ENCODE peak calls at places on chromosomes 3 and 15, in six cellular contexts. W is BJ; P is HT1080; J is CD8-positive, alpha-beta memory T cell; L is activated gamma-delta T cell treated with anti-CD3 and anti-CD28 coated beads, Interleukin-2, amount 50 U/mL, for 16 hours; M is NCI-H345. F is an unnamed sample.
A peak's percentile ranks its signal among the peaks of the same experiment; 100 is the strongest.

GRCh38 chr3:173553635-173554280 is 156.2 kb downstream of the NLGN1 start:
- DNase-seq in M (peak; percentile 21), L (no peak), P (peak; percentile 45), W (no peak), J (no peak), F (no peak)

GRCh38 chr3:125478321-125478720 is 41.7 kb downstream of the SNX4 start:
- DNase-seq in J (no peak), M (no peak), P (no peak), W (no peak), L (no peak), F (no peak)

GRCh38 chr3:58154752-58155449 is 55.9 kb downstream of the DNASE1L3 start:
- DNase-seq in P (no peak), L (no peak), J (no peak), M (no peak), W (no peak), F (no peak)

GRCh38 chr15:89630974-89631901 is 24.0 kb downstream of the KIF7 start:
- DNase-seq in L (no peak), J (no peak), W (no peak), P (no peak), M (no peak), F (no peak)

GRCh38 chr3:179404307-179404706 is 47.0 kb downstream of the GNB4 start:
- DNase-seq in L (no peak), P (no peak), W (no peak), J (no peak), M (no peak), F (no peak)

GRCh38 chr3:193773266-193774183 is 180.5 kb downstream of the OPA1 start:
- DNase-seq in L (no peak), P (no peak), W (no peak), M (no peak), J (no peak), F (no peak)

GRCh38 chr3:32593903-32594525 is 23.4 kb upstream of the DYNC1LI1 start:
- DNase-seq in L (no peak), M (no peak), W (no peak), J (no peak), P (no peak), F (no peak)

GRCh38 chr15:100858294-100858693 is 21.3 kb upstream of the ALDH1A3 start:
- DNase-seq in J (no peak), L (no peak), P (no peak), W (no peak), M (no peak), F (no peak)

GRCh38 chr3:71579934-71580318 is 3.6 kb downstream of the FOXP1 start:
- DNase-seq in P (peak; percentile 83), J (no peak), M (no peak), L (no peak), W (no peak), F (no peak)

GRCh38 chr15:70098461-70099166 is 897 bp upstream of the TLE3 start:
- DNase-seq in P (no peak), W (no peak), M (peak; percentile 45), J (peak; percentile 20), L (no peak), F (peak; percentile 6)

GRCh38 chr15:49847937-49848823 is 227.3 kb downstream of the DTWD1 start:
- DNase-seq in L (no peak), M (no peak), W (peak; percentile 88), J (no peak), P (peak; percentile 96), F (no peak)

GRCh38 chr3:65581313-65581712 is 457.4 kb downstream of the MAGI1 start:
- DNase-seq in J (no peak), M (no peak), W (no peak), L (no peak), P (no peak), F (no peak)

GRCh38 chr3:113844622-113845222 is 6.1 kb downstream of the GRAMD1C start:
- DNase-seq in P (peak; percentile 24), W (no peak), M (peak; percentile 11), J (no peak), L (no peak), F (no peak)

GRCh38 chr3:190205739-190206138 is 85.0 kb upstream of the P3H2 start:
- DNase-seq in J (no peak), L (no peak), P (peak; percentile 90), W (no peak), M (no peak), F (no peak)

GRCh38 chr3:129469026-129469425 is 29.0 kb downstream of the IFT122 start:
- DNase-seq in P (no peak), W (no peak), J (no peak), M (no peak), L (no peak), F (no peak)

GRCh38 chr3:64150527-64151238 is 74.6 kb downstream of the PRICKLE2 start:
- DNase-seq in W (peak; percentile 87), J (no peak), M (peak; percentile 63), L (no peak), P (no peak), F (no peak)

GRCh38 chr3:171379281-171379680 is 80.9 kb downstream of the TNIK start:
- DNase-seq in P (peak; percentile 62), M (no peak), L (no peak), W (no peak), J (no peak), F (no peak)

GRCh38 chr3:153959321-153959717 is 161.9 kb upstream of the ARHGEF26 start:
- DNase-seq in P (no peak), M (no peak), W (no peak), L (no peak), J (no peak), F (no peak)

GRCh38 chr3:70264122-70264780 is 48.2 kb downstream of the MDFIC2 start:
- DNase-seq in P (peak; percentile 42), W (no peak), L (no peak), M (no peak), J (no peak), F (no peak)

GRCh38 chr3:30282052-30282708 is 324.2 kb upstream of the TGFBR2 start:
- DNase-seq in P (peak; percentile 94), J (no peak), M (no peak), W (peak; percentile 76), L (no peak), F (no peak)

GRCh38 chr3:142972092-142972753 is 8.7 kb upstream of the PAQR9 start:
- DNase-seq in P (no peak), W (no peak), J (no peak), M (no peak), L (no peak), F (no peak)

GRCh38 chr3:126035362-126036050 is 48.4 kb downstream of the SLC41A3 start:
- DNase-seq in L (no peak), M (no peak), J (no peak), W (no peak), P (no peak), F (no peak)

GRCh38 chr3:25783661-25784512 is 644 bp upstream of the NGLY1 start:
- DNase-seq in J (peak; percentile 49), P (peak; percentile 51), W (no peak), L (no peak), M (peak; percentile 51), F (no peak)

GRCh38 chr3:129001101-129001816 is at the start of gene EFCC1:
- DNase-seq in J (no peak), W (no peak), M (no peak), P (no peak), L (no peak), F (no peak)

GRCh38 chr3:150635526-150635925 is 32.4 kb downstream of the SELENOT start:
- DNase-seq in J (no peak), M (no peak), W (no peak), P (no peak), L (no peak), F (no peak)

GRCh38 chr3:42159706-42160472 is 68.7 kb downstream of the TRAK1 start:
- DNase-seq in P (no peak), M (no peak), W (no peak), J (no peak), L (no peak), F (peak; percentile 38)

GRCh38 chr3:155637567-155637966 is 107.3 kb downstream of the PLCH1 start:
- DNase-seq in M (no peak), L (no peak), P (no peak), J (no peak), W (no peak), F (no peak)

GRCh38 chr3:122183893-122184590 is 574 bp downstream of the CASR start:
- DNase-seq in L (no peak), P (no peak), M (no peak), J (no peak), W (no peak), F (no peak)

GRCh38 chr3:72903004-72903403 is 15.2 kb downstream of the GXYLT2 start:
- DNase-seq in P (no peak), L (no peak), M (no peak), W (peak; percentile 84), J (no peak), F (no peak)